ENCODE peak calls at places on chromosomes 16 and 17, in eight cellular contexts. One of them, this sample, is unnamed.

GRCh38 chr17:20189979-20190378 is 180.8 kb downstream of the SPECC1 start:
- DNase-seq in heart right ventricle: no peak
- DNase-seq in GM04503: no peak
- DNase-seq in activated CD8-positive, alpha-beta T cell treated with anti-CD3 and anti-CD28 coated beads, Interleukin-2, amount 10 ng/mL, durations not matched to agents 7 days and 5 days: no peak
- DNase-seq in progenitor cell of endocrine pancreas: no peak
- DNase-seq in CD4-positive, alpha-beta memory T cell: no peak
- DNase-seq in EL: no peak
- DNase-seq in transverse colon: no peak
- DNase-seq in this sample: no peak

GRCh38 chr16:50059669-50060068 is 6.1 kb upstream of the HEATR3 start:
- DNase-seq in transverse colon: no peak
- DNase-seq in activated CD8-positive, alpha-beta T cell treated with anti-CD3 and anti-CD28 coated beads, Interleukin-2, amount 10 ng/mL, durations not matched to agents 7 days and 5 days: no peak
- DNase-seq in heart right ventricle: no peak
- DNase-seq in GM04503: no peak
- DNase-seq in CD4-positive, alpha-beta memory T cell: no peak
- DNase-seq in progenitor cell of endocrine pancreas: no peak
- DNase-seq in EL: no peak
- DNase-seq in this sample: no peak

GRCh38 chr16:87834668-87835473 is 34.4 kb downstream of the SLC7A5 start:
- DNase-seq in GM04503: no peak
- DNase-seq in transverse colon: no peak
- DNase-seq in progenitor cell of endocrine pancreas: no peak
- DNase-seq in activated CD8-positive, alpha-beta T cell treated with anti-CD3 and anti-CD28 coated beads, Interleukin-2, amount 10 ng/mL, durations not matched to agents 7 days and 5 days: no peak
- DNase-seq in CD4-positive, alpha-beta memory T cell: no peak
- DNase-seq in EL: no peak
- DNase-seq in heart right ventricle: peak; percentile 52
- DNase-seq in this sample: no peak

GRCh38 chr16:63289834-63290460 is 1253.7 kb upstream of the CDH8 start:
- DNase-seq in heart right ventricle: no peak
- DNase-seq in transverse colon: peak; percentile 15
- DNase-seq in activated CD8-positive, alpha-beta T cell treated with anti-CD3 and anti-CD28 coated beads, Interleukin-2, amount 10 ng/mL, durations not matched to agents 7 days and 5 days: no peak
- DNase-seq in CD4-positive, alpha-beta memory T cell: no peak
- DNase-seq in EL: no peak
- DNase-seq in GM04503: no peak
- DNase-seq in progenitor cell of endocrine pancreas: peak; percentile 32
- DNase-seq in this sample: peak; percentile 57

GRCh38 chr17:42908872-42909700 is 8.5 kb downstream of the G6PC1 start:
- DNase-seq in transverse colon: no peak
- DNase-seq in activated CD8-positive, alpha-beta T cell treated with anti-CD3 and anti-CD28 coated beads, Interleukin-2, amount 10 ng/mL, durations not matched to agents 7 days and 5 days: no peak
- DNase-seq in CD4-positive, alpha-beta memory T cell: no peak
- DNase-seq in EL: peak; percentile 27
- DNase-seq in GM04503: no peak
- DNase-seq in progenitor cell of endocrine pancreas: no peak
- DNase-seq in heart right ventricle: no peak
- DNase-seq in this sample: no peak

GRCh38 chr16:82653550-82654511 is 27.1 kb downstream of the CDH13 start:
- DNase-seq in transverse colon: no peak
- DNase-seq in progenitor cell of endocrine pancreas: no peak
- DNase-seq in CD4-positive, alpha-beta memory T cell: peak; percentile 68
- DNase-seq in heart right ventricle: no peak
- DNase-seq in activated CD8-positive, alpha-beta T cell treated with anti-CD3 and anti-CD28 coated beads, Interleukin-2, amount 10 ng/mL, durations not matched to agents 7 days and 5 days: peak; percentile 67
- DNase-seq in GM04503: peak; percentile 77
- DNase-seq in EL: peak; percentile 98
- DNase-seq in this sample: no peak

GRCh38 chr16:57798267-57798810 is 4.0 kb downstream of the KIFC3 start:
- DNase-seq in heart right ventricle: no peak
- DNase-seq in activated CD8-positive, alpha-beta T cell treated with anti-CD3 and anti-CD28 coated beads, Interleukin-2, amount 10 ng/mL, durations not matched to agents 7 days and 5 days: no peak
- DNase-seq in CD4-positive, alpha-beta memory T cell: no peak
- DNase-seq in transverse colon: no peak
- DNase-seq in progenitor cell of endocrine pancreas: no peak
- DNase-seq in GM04503: no peak
- DNase-seq in EL: no peak
- DNase-seq in this sample: no peak

GRCh38 chr17:73850426-73850825 is 206.2 kb upstream of the SDK2 start:
- DNase-seq in GM04503: no peak
- DNase-seq in transverse colon: no peak
- DNase-seq in progenitor cell of endocrine pancreas: no peak
- DNase-seq in heart right ventricle: no peak
- DNase-seq in CD4-positive, alpha-beta memory T cell: no peak
- DNase-seq in EL: no peak
- DNase-seq in activated CD8-positive, alpha-beta T cell treated with anti-CD3 and anti-CD28 coated beads, Interleukin-2, amount 10 ng/mL, durations not matched to agents 7 days and 5 days: no peak
- DNase-seq in this sample: no peak

GRCh38 chr17:57108656-57109392 is 23.8 kb downstream of the AKAP1 start:
- DNase-seq in transverse colon: peak; percentile 61
- DNase-seq in activated CD8-positive, alpha-beta T cell treated with anti-CD3 and anti-CD28 coated beads, Interleukin-2, amount 10 ng/mL, durations not matched to agents 7 days and 5 days: no peak
- DNase-seq in EL: no peak
- DNase-seq in CD4-positive, alpha-beta memory T cell: no peak
- DNase-seq in progenitor cell of endocrine pancreas: no peak
- DNase-seq in GM04503: no peak
- DNase-seq in heart right ventricle: peak; percentile 37
- DNase-seq in this sample: no peak

GRCh38 chr16:88855736-88856121 is 1.0 kb downstream of the GALNS start:
- DNase-seq in activated CD8-positive, alpha-beta T cell treated with anti-CD3 and anti-CD28 coated beads, Interleukin-2, amount 10 ng/mL, durations not matched to agents 7 days and 5 days: no peak
- DNase-seq in GM04503: no peak
- DNase-seq in transverse colon: no peak
- DNase-seq in heart right ventricle: no peak
- DNase-seq in EL: no peak
- DNase-seq in CD4-positive, alpha-beta memory T cell: no peak
- DNase-seq in progenitor cell of endocrine pancreas: no peak
- DNase-seq in this sample: no peak

GRCh38 chr16:88725609-88726407 is 19.5 kb downstream of the CTU2 start:
- DNase-seq in EL: no peak
- DNase-seq in CD4-positive, alpha-beta memory T cell: no peak
- DNase-seq in progenitor cell of endocrine pancreas: no peak
- DNase-seq in transverse colon: no peak
- DNase-seq in GM04503: no peak
- DNase-seq in heart right ventricle: no peak
- DNase-seq in activated CD8-positive, alpha-beta T cell treated with anti-CD3 and anti-CD28 coated beads, Interleukin-2, amount 10 ng/mL, durations not matched to agents 7 days and 5 days: no peak
- DNase-seq in this sample: no peak

GRCh38 chr16:85563515-85564276 is 49.4 kb upstream of the GSE1 start:
- DNase-seq in heart right ventricle: peak; percentile 82
- DNase-seq in transverse colon: peak; percentile 87
- DNase-seq in EL: peak; percentile 61
- DNase-seq in progenitor cell of endocrine pancreas: no peak
- DNase-seq in GM04503: no peak
- DNase-seq in activated CD8-positive, alpha-beta T cell treated with anti-CD3 and anti-CD28 coated beads, Interleukin-2, amount 10 ng/mL, durations not matched to agents 7 days and 5 days: no peak
- DNase-seq in CD4-positive, alpha-beta memory T cell: no peak
- DNase-seq in this sample: no peak